ENCODE peak calls at places on chromosomes 2 and 18, in ten cellular contexts. R, I, S, V, O, Y, N, G, J and C are unnamed samples.

GRCh38 chr2:178731300-178731699 is 75.9 kb downstream of the TTN start:
- DNase-seq in R (no peak), I (no peak), S (no peak), V (no peak), O (no peak), Y (no peak), N (no peak), G (no peak), J (no peak), C (no peak)

GRCh38 chr18:52408800-52409302 is 68.9 kb downstream of the DCC start:
- DNase-seq in R (no peak), I (no peak), S (no peak), V (no peak), O (no peak), Y (no peak), N (no peak), G (no peak), J (no peak), C (no peak)

GRCh38 chr2:26457695-26458364 is 20.1 kb downstream of the OTOF start:
- DNase-seq in R (no peak), I (no peak), S (no peak), V (no peak), O (no peak), Y (no peak), N (no peak), G (no peak), J (no peak), C (no peak)

GRCh38 chr2:181780159-181781081 is 100.1 kb upstream of the NEUROD1 start:
- DNase-seq in R (no peak), I (no peak), S (no peak), V (no peak), O (no peak), Y (no peak), N (no peak), G (no peak), J (no peak), C (no peak)

GRCh38 chr2:128313076-128313836 is 5.4 kb downstream of the HS6ST1 start:
- DNase-seq in R (no peak), I (no peak), S (peak; percentile 24), V (no peak), O (peak; percentile 23), Y (peak; percentile 74), N (no peak), G (no peak), J (peak; percentile 22), C (no peak)

GRCh38 chr18:70431203-70431624 is 142.4 kb downstream of the SOCS6 start:
- DNase-seq in R (no peak), I (no peak), S (no peak), V (no peak), O (no peak), Y (no peak), N (no peak), G (no peak), J (no peak), C (no peak)

GRCh38 chr2:12709207-12709522 is 7.6 kb upstream of the TRIB2 start:
- DNase-seq in R (no peak), I (no peak), S (no peak), V (no peak), O (no peak), Y (no peak), N (no peak), G (no peak), J (no peak), C (no peak)

GRCh38 chr2:223921204-223921603 is 23.9 kb downstream of the WDFY1 start:
- DNase-seq in R (no peak), I (no peak), S (no peak), V (no peak), O (no peak), Y (no peak), N (no peak), G (no peak), J (no peak), C (no peak)

GRCh38 chr18:23725351-23725750 is 36.1 kb downstream of the LAMA3 start:
- DNase-seq in R (no peak), I (no peak), S (no peak), V (no peak), O (no peak), Y (no peak), N (no peak), G (no peak), J (no peak), C (no peak)

GRCh38 chr2:173457366-173457765 is 102.7 kb downstream of the CDCA7 start:
- DNase-seq in R (no peak), I (no peak), S (no peak), V (no peak), O (no peak), Y (no peak), N (no peak), G (no peak), J (no peak), C (no peak)

GRCh38 chr2:58019209-58019608 is 27.4 kb upstream of the VRK2 start:
- DNase-seq in R (no peak), I (no peak), S (no peak), V (no peak), O (no peak), Y (no peak), N (no peak), G (peak; percentile 22), J (no peak), C (no peak)

GRCh38 chr2:222707689-222708273 is 36.3 kb downstream of the MOGAT1 start:
- DNase-seq in R (no peak), I (no peak), S (no peak), V (no peak), O (peak; percentile 25), Y (no peak), N (no peak), G (peak; percentile 21), J (no peak), C (no peak)

GRCh38 chr18:9293948-9294347 is 40.6 kb upstream of the TWSG1 start:
- DNase-seq in R (no peak), I (no peak), S (no peak), V (no peak), O (no peak), Y (no peak), N (no peak), G (no peak), J (no peak), C (no peak)

GRCh38 chr2:185291035-185291647 is 447.5 kb upstream of the FSIP2 start:
- DNase-seq in R (no peak), I (peak; percentile 54), S (peak; percentile 10), V (no peak), O (peak; percentile 71), Y (no peak), N (no peak), G (no peak), J (peak; percentile 81), C (peak; percentile 5)

GRCh38 chr2:167686691-167687090 is 560.7 kb downstream of the STK39 start:
- DNase-seq in R (no peak), I (no peak), S (no peak), V (no peak), O (no peak), Y (no peak), N (no peak), G (no peak), J (no peak), C (no peak)

GRCh38 chr2:148530350-148530749 is 114.2 kb upstream of the EPC2 start:
- DNase-seq in R (no peak), I (no peak), S (no peak), V (no peak), O (no peak), Y (no peak), N (no peak), G (no peak), J (no peak), C (no peak)

GRCh38 chr2:101831351-101831865 is 133.9 kb downstream of the MAP4K4 start:
- DNase-seq in R (no peak), I (no peak), S (peak; percentile 64), V (peak; percentile 18), O (peak; percentile 66), Y (peak; percentile 54), N (peak; percentile 32), G (peak; percentile 61), J (peak; percentile 79), C (peak; percentile 69)

GRCh38 chr2:150425121-150425559 is 62.3 kb downstream of the RND3 start:
- DNase-seq in R (peak; percentile 12), I (peak; percentile 27), S (no peak), V (no peak), O (no peak), Y (no peak), N (no peak), G (no peak), J (peak; percentile 52), C (no peak)

GRCh38 chr2:20198001-20198400 is 26.9 kb downstream of the SDC1 start:
- DNase-seq in R (no peak), I (no peak), S (no peak), V (no peak), O (no peak), Y (no peak), N (no peak), G (no peak), J (no peak), C (no peak)

GRCh38 chr2:163401481-163401880 is 334.3 kb downstream of the FIGN start:
- DNase-seq in R (no peak), I (no peak), S (no peak), V (no peak), O (peak; percentile 15), Y (no peak), N (no peak), G (no peak), J (no peak), C (no peak)

GRCh38 chr2:147634801-147635200 is 210.0 kb upstream of the ACVR2A start:
- DNase-seq in R (no peak), I (no peak), S (no peak), V (no peak), O (no peak), Y (no peak), N (no peak), G (no peak), J (no peak), C (no peak)

GRCh38 chr2:139600166-139600565 is 820.0 kb upstream of the NXPH2 start:
- DNase-seq in R (no peak), I (no peak), S (no peak), V (no peak), O (no peak), Y (no peak), N (no peak), G (no peak), J (no peak), C (no peak)

GRCh38 chr2:85438291-85439110 is 20.0 kb downstream of the SH2D6 start:
- DNase-seq in R (no peak), I (no peak), S (no peak), V (no peak), O (no peak), Y (no peak), N (no peak), G (no peak), J (no peak), C (peak; percentile 39)

GRCh38 chr2:213934560-213934959 is 476.3 kb upstream of the VWC2L start:
- DNase-seq in R (no peak), I (no peak), S (no peak), V (no peak), O (peak; percentile 50), Y (peak; percentile 23), N (no peak), G (peak; percentile 56), J (no peak), C (peak; percentile 6)

GRCh38 chr2:45992021-45992745 is 305.0 kb upstream of the EPAS1 start:
- DNase-seq in R (peak; percentile 30), I (no peak), S (no peak), V (peak; percentile 58), O (no peak), Y (no peak), N (no peak), G (no peak), J (no peak), C (peak; percentile 43)

GRCh38 chr2:24334245-24334633 is 26.1 kb downstream of the ITSN2 start:
- DNase-seq in R (no peak), I (no peak), S (no peak), V (no peak), O (no peak), Y (no peak), N (no peak), G (no peak), J (no peak), C (no peak)

GRCh38 chr2:42238644-42239288 is 69.6 kb downstream of the EML4 start:
- DNase-seq in R (no peak), I (peak; percentile 23), S (peak; percentile 34), V (no peak), O (no peak), Y (no peak), N (no peak), G (no peak), J (peak; percentile 47), C (peak; percentile 34)

GRCh38 chr18:54357082-54357659 is 487 bp downstream of the STARD6 start:
- DNase-seq in R (no peak), I (no peak), S (no peak), V (no peak), O (no peak), Y (no peak), N (no peak), G (no peak), J (peak; percentile 13), C (peak; percentile 9)